ENCODE peak calls at places on chromosome 15, in seven cellular contexts. J, E, P, N, B, C and Y are unnamed samples.

GRCh38 chr15:67018451-67018850 is 47.0 kb upstream of the SMAD3 start:
- DNase-seq in N (no peak), B (no peak), P (no peak), C (no peak), J (no peak), E (no peak), Y (no peak)

GRCh38 chr15:32849769-32850668 is 132.2 kb downstream of the GREM1 start:
- DNase-seq in B (peak; percentile 92), C (no peak), J (no peak), E (no peak), P (peak; percentile 79), N (no peak), Y (no peak)

GRCh38 chr15:28896944-28897343 is 11.2 kb downstream of the APBA2 start:
- DNase-seq in J (no peak), C (no peak), P (no peak), E (no peak), B (peak; percentile 83), N (no peak), Y (peak; percentile 44)

GRCh38 chr15:80915462-80915861 is 74.2 kb downstream of the MESD start:
- DNase-seq in N (no peak), C (no peak), E (no peak), J (no peak), B (no peak), P (no peak), Y (no peak)

GRCh38 chr15:20106026-20106425 is 435.6 kb downstream of the GOLGA6L6 start:
- DNase-seq in E (peak; percentile 45), B (no peak), P (no peak), C (no peak), J (peak; percentile 22), N (peak; percentile 75), Y (no peak)

GRCh38 chr15:32704343-32705076 is 13.3 kb upstream of the GREM1 start:
- DNase-seq in P (no peak), B (peak; percentile 79), J (no peak), C (no peak), N (no peak), E (no peak), Y (no peak)

GRCh38 chr15:33068007-33068441 is 126.5 kb downstream of the FMN1 start:
- DNase-seq in P (no peak), E (peak; percentile 88), B (peak; percentile 71), C (peak; percentile 91), N (no peak), J (peak; percentile 56), Y (no peak)

GRCh38 chr15:66653852-66654251 is 48.2 kb upstream of the SMAD6 start:
- DNase-seq in E (no peak), P (no peak), B (no peak), N (no peak), C (no peak), J (no peak), Y (no peak)

GRCh38 chr15:93036922-93037321 is 52.1 kb downstream of the RGMA start:
- DNase-seq in P (no peak), B (no peak), E (peak; percentile 24), J (no peak), N (no peak), C (no peak), Y (no peak)

GRCh38 chr15:69941206-69941605 is 156.5 kb downstream of the TLE3 start:
- DNase-seq in N (peak; percentile 85), E (no peak), P (no peak), C (no peak), J (no peak), B (no peak), Y (no peak)

DNA sequence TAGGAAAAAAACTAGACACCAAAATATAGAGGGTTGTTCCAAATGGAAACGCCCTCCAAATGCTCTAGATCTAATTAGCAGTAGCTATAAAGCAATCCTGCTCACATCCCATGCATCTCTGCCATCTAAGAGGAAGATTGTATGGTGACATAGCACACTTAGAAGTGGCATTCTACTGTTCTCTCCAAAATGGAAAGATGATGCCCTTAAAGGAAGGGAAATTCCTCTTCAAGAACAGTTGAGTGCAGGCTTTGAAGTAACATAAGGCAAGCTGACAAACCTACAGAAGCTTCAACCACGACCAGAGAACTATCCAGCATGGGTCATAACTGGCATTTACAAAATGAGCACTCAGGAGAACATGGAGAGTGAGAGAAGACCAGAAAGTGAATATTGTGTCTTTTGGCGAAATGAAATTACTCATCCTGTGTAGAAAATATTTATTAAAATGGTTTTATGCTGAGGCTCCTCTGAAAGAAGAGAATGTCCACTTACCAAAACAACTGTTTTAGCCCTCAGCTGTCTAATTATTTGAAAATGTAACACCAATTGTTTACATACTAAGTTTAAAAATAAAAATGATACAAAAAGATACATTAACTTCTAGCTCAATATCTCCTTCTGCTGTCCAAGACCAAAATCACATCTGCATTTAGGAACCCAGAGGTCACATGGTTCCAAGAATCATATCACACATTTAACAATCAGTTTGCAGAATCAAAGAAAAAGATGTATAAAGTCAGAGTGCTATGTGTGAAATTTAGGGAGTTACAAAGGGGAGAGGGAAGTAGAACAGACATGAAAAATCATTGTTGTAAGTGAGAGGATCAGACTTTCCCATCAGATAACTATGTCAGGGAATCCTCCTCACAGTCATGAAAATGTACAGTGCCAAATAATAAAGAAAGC is 216.9 kb downstream of the ATP8B4 start:
- DNase-seq in E (no peak), N (no peak), P (no peak), J (no peak), C (no peak), B (peak; percentile 22), Y (no peak)
- TF ChIP-seq CTCF in E (no peak), N (no peak), P (no peak), J (peak; percentile 29), C (no peak), B (peak; percentile 65), Y (no peak)

DNA sequence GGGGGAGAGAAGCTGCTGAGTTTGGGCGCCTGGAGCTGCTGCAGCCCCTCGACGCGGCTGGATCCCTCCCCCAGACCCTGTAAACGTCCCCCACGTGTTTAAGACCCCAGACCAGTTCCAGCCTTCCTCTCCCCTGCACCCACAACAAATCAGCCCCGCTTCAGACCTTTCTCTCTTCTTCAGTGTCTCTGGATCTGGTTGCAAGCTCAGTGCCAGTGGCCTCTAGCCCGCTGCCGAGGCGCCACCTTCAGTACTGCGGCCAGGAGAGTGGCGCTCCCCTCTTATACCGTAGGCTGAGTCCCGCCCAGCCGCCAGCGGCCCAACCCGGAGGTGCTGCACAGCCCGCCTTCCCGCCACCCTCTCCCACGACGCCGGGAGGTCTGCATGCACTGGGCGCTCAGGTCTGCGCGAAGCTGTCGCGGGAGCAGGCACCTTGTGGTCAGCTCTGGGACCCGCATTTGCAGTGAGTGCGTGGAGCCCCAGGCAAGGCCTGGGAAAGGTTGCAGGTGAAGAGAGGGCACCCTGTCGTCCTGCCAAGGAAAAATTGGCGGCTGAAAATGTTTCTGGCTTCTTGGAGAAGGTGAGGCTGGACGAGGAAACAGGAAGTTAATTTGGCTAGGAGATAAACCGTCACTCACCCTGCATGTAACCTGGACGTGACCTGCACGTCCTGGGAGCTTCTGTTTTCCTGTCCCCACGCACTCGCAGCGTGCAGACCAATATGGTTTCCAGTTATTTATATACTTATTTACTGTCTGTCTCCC is at the start of gene C2CD4B:
- DNase-seq in C (peak; percentile 82), N (no peak), P (peak; percentile 14), E (peak; percentile 83), J (peak; percentile 68), B (no peak), Y (no peak)
- H3K27me3 ChIP-seq in C (peaks cover 8% of the 10 kb centered on the region), N (no peaks in the 10 kb centered on the region), P (peaks cover 7% of the 10 kb centered on the region), E (no peaks in the 10 kb centered on the region), J (peaks cover 75% of the 10 kb centered on the region), B (peaks cover 13% of the 10 kb centered on the region), Y (peaks cover 16% of the 10 kb centered on the region)

GRCh38 chr15:87741350-87741749 is 515.2 kb downstream of the NTRK3 start:
- DNase-seq in E (no peak), B (no peak), C (no peak), N (no peak), J (no peak), P (no peak), Y (no peak)

GRCh38 chr15:87736401-87736800 is 520.1 kb downstream of the NTRK3 start:
- DNase-seq in C (no peak), J (no peak), P (no peak), N (no peak), E (no peak), B (no peak), Y (no peak)

GRCh38 chr15:87736921-87737389 is 519.6 kb downstream of the NTRK3 start:
- DNase-seq in E (no peak), P (no peak), N (peak; percentile 34), C (no peak), J (no peak), B (no peak), Y (no peak)

GRCh38 chr15:87740655-87741344 is 515.7 kb downstream of the NTRK3 start:
- DNase-seq in B (no peak), E (no peak), N (no peak), J (no peak), P (no peak), C (no peak), Y (no peak)

GRCh38 chr15:87739866-87740265 is 516.7 kb downstream of the NTRK3 start:
- DNase-seq in J (no peak), P (no peak), C (no peak), N (no peak), B (no peak), E (no peak), Y (no peak)
- H3K36me3 ChIP-seq in J (no peaks in the 10 kb centered on the region), P (no peaks in the 10 kb centered on the region), C (no peaks in the 10 kb centered on the region), N (no peaks in the 10 kb centered on the region), B (no peaks in the 10 kb centered on the region), E (no peaks in the 10 kb centered on the region), Y (no peaks in the 10 kb centered on the region)

GRCh38 chr15:25741253-25741575 is 121.9 kb downstream of the ATP10A start:
- DNase-seq in J (no peak), C (no peak), P (no peak), E (no peak), N (no peak), B (no peak), Y (no peak)

GRCh38 chr15:25738171-25738792 is 124.8 kb downstream of the ATP10A start:
- DNase-seq in P (no peak), B (no peak), E (no peak), J (no peak), N (peak; percentile 72), C (no peak), Y (no peak)

GRCh38 chr15:25740438-25741252 is 122.5 kb downstream of the ATP10A start:
- DNase-seq in E (no peak), B (no peak), J (no peak), C (no peak), P (no peak), N (peak; percentile 86), Y (no peak)

GRCh38 chr15:25742008-25742407 is 121.1 kb downstream of the ATP10A start:
- DNase-seq in P (no peak), C (no peak), J (no peak), N (no peak), B (no peak), E (no peak), Y (no peak)

DNA sequence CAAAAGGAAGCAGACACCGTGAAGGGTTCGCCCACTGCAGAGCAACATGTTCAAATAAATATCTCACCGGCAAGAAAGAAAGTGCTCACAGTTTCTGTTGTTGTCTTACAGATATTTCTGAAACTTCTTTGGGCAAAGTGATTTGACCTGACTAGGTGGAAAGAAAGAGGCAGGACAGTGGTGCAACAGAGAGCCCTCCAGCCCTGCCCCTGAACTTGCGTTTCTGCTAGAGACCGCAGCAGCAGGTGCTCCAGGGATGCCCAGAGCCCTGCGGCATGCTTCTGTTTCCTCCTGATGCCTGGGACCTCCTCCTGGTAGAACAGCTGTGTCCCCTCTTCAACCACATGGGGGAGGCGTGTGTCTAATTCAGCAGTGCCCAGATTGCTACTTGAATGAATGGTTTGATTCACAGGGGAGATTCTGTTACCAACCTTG is 123.4 kb downstream of the ATP10A start:
- DNase-seq in N (peak; percentile 89), P (peak; percentile 50), B (peak; percentile 38), E (peak; percentile 60), C (no peak), J (no peak), Y (peak; percentile 19)
- TF ChIP-seq CTCF in N (peak; percentile 45), P (peak; percentile 52), B (peak; percentile 49), E (no peak), C (no peak), J (peak; percentile 47), Y (peak; percentile 64)